ENCODE peak calls at places on chromosome 20, in seven cellular contexts. A is fibroblast of the aortic adventitia, E is AG09319, R is OCI-LY7, Z is heart left ventricle, K is Peyer's patch, J is brain microvascular endothelial cell. B is an unnamed sample.
A peak's percentile ranks its signal among the peaks of the same experiment; 100 is the strongest.

GRCh38 chr20:61599061-61599930 is 347.2 kb downstream of the CDH4 start:
- DNase-seq in J (no peak), E (no peak), R (no peak), Z (peak; percentile 35), A (no peak), K (no peak), B (no peak)

GRCh38 chr20:44900231-44900854 is 9.5 kb upstream of the PABPC1L start:
- DNase-seq in Z (no peak), A (no peak), J (no peak), E (no peak), K (no peak), R (no peak), B (no peak)

GRCh38 chr20:60126975-60127374 is 168.8 kb downstream of the CDH26 start:
- DNase-seq in J (no peak), A (no peak), Z (no peak), R (no peak), E (no peak), K (no peak), B (no peak)

GRCh38 chr20:13857304-13857703 is 72.5 kb downstream of the NDUFAF5 start:
- DNase-seq in A (no peak), R (no peak), E (no peak), K (no peak), Z (peak; percentile 84), J (no peak), B (no peak)

GRCh38 chr20:18091624-18092023 is 33.9 kb upstream of the OVOL2 start:
- DNase-seq in R (no peak), E (no peak), K (no peak), J (no peak), A (no peak), Z (no peak), B (no peak)

GRCh38 chr20:24378651-24379050 is 90.8 kb upstream of the SYNDIG1 start:
- DNase-seq in E (no peak), J (no peak), R (no peak), A (no peak), K (no peak), Z (no peak), B (no peak)

GRCh38 chr20:24452498-24453133 is 16.8 kb upstream of the SYNDIG1 start:
- DNase-seq in K (no peak), J (no peak), A (no peak), R (no peak), E (no peak), Z (no peak), B (no peak)

GRCh38 chr20:51758978-51759544 is 9.1 kb downstream of the ATP9A start:
- DNase-seq in Z (no peak), E (no peak), R (no peak), J (no peak), A (no peak), K (no peak), B (no peak)

GRCh38 chr20:25750765-25751696 is 54.4 kb upstream of the ZNF337 start:
- DNase-seq in K (peak; percentile 70), Z (peak; percentile 83), R (peak; percentile 33), J (peak; percentile 7), A (peak; percentile 15), E (peak; percentile 5), B (peak; percentile 66)

GRCh38 chr20:5073154-5074049 is 46.4 kb downstream of the PCNA start:
- DNase-seq in K (peak; percentile 88), A (peak; percentile 86), J (peak; percentile 27), R (no peak), E (peak; percentile 40), Z (peak; percentile 90), B (no peak)

GRCh38 chr20:23187759-23188158 is 101.6 kb upstream of the CD93 start:
- DNase-seq in K (no peak), A (no peak), J (no peak), R (no peak), E (no peak), Z (no peak), B (no peak)

GRCh38 chr20:38094373-38094775 is 60.8 kb downstream of the RPRD1B start:
- DNase-seq in K (no peak), J (peak; percentile 81), R (peak; percentile 76), A (peak; percentile 72), Z (no peak), E (no peak), B (peak; percentile 93)

GRCh38 chr20:44180814-44181213 is 6.2 kb downstream of the JPH2 start:
- DNase-seq in R (no peak), Z (peak; percentile 65), A (peak; percentile 61), J (no peak), K (no peak), E (no peak), B (no peak)

GRCh38 chr20:25196701-25197120 is 1.2 kb downstream of the ENTPD6 start:
- DNase-seq in R (no peak), J (no peak), A (no peak), Z (no peak), E (no peak), K (no peak), B (no peak)

GRCh38 chr20:9301129-9302072 is 213.0 kb upstream of the LAMP5 start:
- DNase-seq in E (peak; percentile 39), K (no peak), J (peak; percentile 46), Z (no peak), A (peak; percentile 55), R (no peak), B (no peak)

GRCh38 chr20:18992418-18992817 is 178.8 kb downstream of the SCP2D1 start:
- DNase-seq in E (no peak), Z (no peak), J (no peak), R (no peak), A (no peak), K (no peak), B (no peak)

GRCh38 chr20:36919715-36920333 is 31.7 kb downstream of the SAMHD1 start:
- DNase-seq in E (no peak), Z (no peak), K (no peak), J (peak; percentile 64), A (peak; percentile 79), R (peak; percentile 70), B (peak; percentile 71)

GRCh38 chr20:50172347-50173013 is 18.1 kb upstream of the CEBPB start:
- DNase-seq in A (peak; percentile 54), E (no peak), Z (peak; percentile 95), R (no peak), K (peak; percentile 84), J (peak; percentile 61), B (no peak)

GRCh38 chr20:10637563-10637962 is 36.2 kb downstream of the JAG1 start:
- DNase-seq in K (no peak), A (no peak), Z (no peak), R (no peak), E (no peak), J (no peak), B (no peak)

GRCh38 chr20:44123874-44124535 is 63.0 kb downstream of the JPH2 start:
- DNase-seq in R (no peak), Z (no peak), J (no peak), E (no peak), A (no peak), K (no peak), B (no peak)

GRCh38 chr20:6909608-6910007 is 142.1 kb downstream of the BMP2 start:
- DNase-seq in Z (no peak), R (no peak), J (no peak), A (no peak), E (no peak), K (no peak), B (no peak)

DNA sequence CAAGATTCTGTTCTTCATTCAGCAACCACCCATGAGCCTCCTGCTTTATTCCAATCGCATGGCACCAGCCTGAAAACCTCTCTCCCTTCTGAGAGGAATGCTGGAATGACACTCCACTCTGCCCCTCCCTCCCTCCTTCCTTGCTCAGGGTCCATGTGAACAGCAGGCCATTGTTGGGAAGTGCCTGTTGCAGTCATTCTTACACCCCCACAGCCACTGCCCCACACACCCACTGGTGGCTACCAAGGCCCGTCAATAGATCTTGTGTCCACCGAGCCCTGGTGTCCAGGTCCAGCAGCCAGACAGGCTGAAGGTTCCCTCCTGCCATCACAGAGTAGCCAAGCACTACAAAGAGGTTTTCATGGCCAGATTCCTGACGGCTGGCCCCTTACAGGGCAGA is 6.5 kb downstream of the PDRG1 start:
- DNase-seq in R (no peak), J (no peak), K (no peak), Z (no peak), A (no peak), E (no peak), B (no peak)
- TF ChIP-seq CTCF in R (no peak), J (no peak), K (no peak), Z (no peak), A (no peak), E (no peak), B (no peak)

GRCh38 chr20:53390780-53391179 is 202.9 kb downstream of the ZNF217 start:
- DNase-seq in E (no peak), K (no peak), A (no peak), R (no peak), Z (no peak), J (no peak), B (no peak)
- TF ChIP-seq CTCF in E (no peak), K (no peak), A (no peak), R (no peak), Z (no peak), J (no peak), B (no peak)

GRCh38 chr20:3784226-3784853 is 2.2 kb downstream of the CENPB start:
- DNase-seq in A (no peak), R (no peak), E (no peak), J (no peak), Z (peak; percentile 58), K (no peak), B (no peak)

GRCh38 chr20:3782597-3782996 is 1.3 kb upstream of the SPEF1 start:
- DNase-seq in R (no peak), A (no peak), E (no peak), J (no peak), K (no peak), Z (no peak), B (no peak)

GRCh38 chr20:3783068-3783489 is 1.8 kb upstream of the SPEF1 start:
- DNase-seq in Z (peak; percentile 47), E (no peak), K (no peak), J (no peak), R (no peak), A (no peak), B (no peak)

GRCh38 chr20:3784863-3785239 is 1.7 kb downstream of the CENPB start:
- DNase-seq in E (no peak), A (no peak), Z (no peak), K (no peak), R (no peak), J (no peak), B (no peak)

DNA sequence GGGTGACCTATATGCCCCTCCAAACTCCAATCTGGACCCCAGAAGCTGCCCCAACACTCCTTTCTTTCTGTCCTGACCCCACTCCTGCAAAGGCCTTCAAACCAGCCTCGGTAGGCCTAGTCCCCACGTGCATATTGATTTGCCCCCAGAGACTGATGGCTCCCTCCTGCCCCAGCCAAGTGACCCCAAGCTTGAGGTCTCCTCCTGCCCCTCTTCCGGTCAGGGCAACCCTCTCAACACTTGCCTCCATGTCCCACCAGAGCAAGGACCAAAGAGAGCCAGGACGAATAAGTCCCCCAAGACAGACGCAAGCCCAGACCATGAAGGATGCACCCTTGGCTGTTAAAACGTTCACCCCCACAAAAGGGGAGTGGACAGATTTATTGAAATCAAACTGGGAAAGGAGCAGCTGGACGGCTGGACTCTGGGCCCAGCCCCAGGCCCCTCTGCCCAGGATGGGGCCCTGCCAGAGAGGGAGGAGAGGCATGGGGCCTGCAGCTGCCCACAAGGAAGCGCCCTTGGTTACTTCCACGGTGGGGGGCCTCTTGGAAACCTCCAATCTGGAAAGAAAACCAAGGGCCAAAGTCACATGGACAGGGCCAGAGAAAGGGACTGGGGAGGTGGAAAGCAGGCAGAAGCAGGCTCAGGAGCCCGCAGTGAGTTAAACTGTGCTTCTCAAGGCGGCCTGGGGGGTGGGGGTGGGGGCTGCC is 2.4 kb upstream of the SPEF1 start:
- DNase-seq in K (no peak), R (no peak), J (no peak), A (no peak), E (no peak), Z (peak; percentile 46), B (no peak)
- TF ChIP-seq CTCF in K (no peak), R (no peak), J (no peak), A (no peak), E (no peak), Z (no peak), B (no peak)

GRCh38 chr20:47224857-47225256 is 131.6 kb downstream of the ZMYND8 start:
- DNase-seq in J (no peak), Z (no peak), K (no peak), E (no peak), R (no peak), A (no peak), B (no peak)
- TF ChIP-seq CTCF in J (no peak), Z (no peak), K (no peak), E (no peak), R (no peak), A (no peak), B (no peak)